ENCODE peak calls at places on chromosomes 13 and 19, in four cellular contexts. F is neural progenitor cell, V is MM.1S, H is IMR-90. P is an unnamed sample.

GRCh38 chr19:480016-480855 is 16.1 kb upstream of the MADCAM1 start:
- DNase-seq in H (no peak), F (peak), V (no peak), P (peak)

GRCh38 chr13:80547885-80548284 is 207.0 kb upstream of the SPRY2 start:
- DNase-seq in F (no peak), V (no peak), H (no peak), P (no peak)

GRCh38 chr13:33441015-33441414 is 155.5 kb upstream of the STARD13 start:
- DNase-seq in F (peak), H (peak), V (no peak), P (no peak)

GRCh38 chr19:51219307-51219706 is 5.6 kb upstream of the CD33 start:
- DNase-seq in F (no peak), V (no peak), H (no peak), P (no peak)

GRCh38 chr19:36482876-36483275 is 6.5 kb downstream of the ZNF566 start:
- DNase-seq in V (no peak), F (no peak), H (no peak), P (no peak)

GRCh38 chr13:94454906-94455305 is 24.6 kb downstream of the DCT start:
- DNase-seq in H (peak), V (no peak), F (no peak), P (no peak)

GRCh38 chr19:53849237-53849676 is 18.4 kb upstream of the MYADM start:
- DNase-seq in H (peak), V (no peak), F (no peak), P (no peak)

GRCh38 chr13:91362908-91363307 is 15.4 kb downstream of the MIR17HG start:
- DNase-seq in F (no peak), H (no peak), V (no peak), P (no peak)

GRCh38 chr19:52748336-52748950 is 13.6 kb upstream of the ZNF611 start:
- DNase-seq in F (peak), V (no peak), H (peak), P (peak)

GRCh38 chr13:59176775-59177174 is 987.0 kb downstream of the DIAPH3 start:
- DNase-seq in H (no peak), V (no peak), F (no peak), P (no peak)

GRCh38 chr13:96780105-96780504 is 214.2 kb downstream of the OXGR1 start:
- DNase-seq in F (no peak), V (no peak), H (no peak), P (no peak)

GRCh38 chr19:30132312-30133075 is 190.5 kb downstream of the URI1 start:
- DNase-seq in H (no peak), V (no peak), F (peak), P (no peak)

GRCh38 chr13:101985321-101985720 is 416.5 kb downstream of the FGF14 start:
- DNase-seq in H (no peak), V (no peak), F (no peak), P (no peak)

GRCh38 chr19:18588611-18589379 is at the start of gene REX1BD:
- DNase-seq in F (peak), V (peak), H (peak), P (peak)

GRCh38 chr19:35715981-35716734 is 1.6 kb upstream of the KMT2B start:
- DNase-seq in V (peak), F (peak), H (peak), P (no peak)

GRCh38 chr19:3210347-3211017 is 14.0 kb upstream of the CELF5 start:
- DNase-seq in F (peak), H (no peak), V (peak), P (peak)

GRCh38 chr19:768424-768823 is 17.5 kb downstream of the MISP start:
- DNase-seq in F (no peak), H (peak), V (no peak), P (no peak)

GRCh38 chr13:110915874-110916670 is 1.2 kb upstream of the ANKRD10 start:
- DNase-seq in V (no peak), H (peak), F (no peak), P (no peak)

GRCh38 chr13:113930711-113931637 is 42.9 kb downstream of the C13orf46 start:
- DNase-seq in F (no peak), H (no peak), V (peak), P (peak)

GRCh38 chr19:31274266-31274963 is 74.8 kb downstream of the TSHZ3 start:
- DNase-seq in V (no peak), H (no peak), F (no peak), P (no peak)

GRCh38 chr13:53200498-53201453 is 172.2 kb downstream of the OLFM4 start:
- DNase-seq in V (no peak), F (peak), H (peak), P (no peak)

GRCh38 chr13:66111628-66112027 is 1118.5 kb downstream of the PCDH9 start:
- DNase-seq in F (no peak), H (no peak), V (no peak), P (no peak)

GRCh38 chr19:12034610-12035009 is 869 bp downstream of the ZNF433 start:
- DNase-seq in F (peak), V (no peak), H (no peak), P (no peak)

GRCh38 chr19:50252111-50252886 is 48.9 kb downstream of the MYH14 start:
- DNase-seq in V (no peak), H (no peak), F (peak), P (no peak)

GRCh38 chr13:93547886-93548285 is 321.3 kb downstream of the GPC6 start:
- DNase-seq in F (no peak), V (no peak), H (no peak), P (no peak)

GRCh38 chr13:68984688-68985319 is 1122.8 kb upstream of the ATXN8OS start:
- DNase-seq in F (no peak), V (no peak), H (no peak), P (no peak)

GRCh38 chr13:31160857-31161582 is 684 bp downstream of the HSPH1 start:
- DNase-seq in V (peak), H (peak), F (peak), P (peak)

GRCh38 chr19:45939792-45940514 is 25.4 kb upstream of the NANOS2 start:
- DNase-seq in F (no peak), H (no peak), V (no peak), P (no peak)

GRCh38 chr13:29693297-29693945 is 97.9 kb upstream of the SLC7A1 start:
- DNase-seq in F (no peak), V (no peak), H (no peak), P (no peak)

GRCh38 chr13:82661126-82661525 is 1221.1 kb downstream of the SLITRK1 start:
- DNase-seq in H (no peak), F (no peak), V (no peak), P (no peak)

GRCh38 chr19:1065606-1066109 is 1.3 kb upstream of the ARHGAP45 start:
- DNase-seq in H (no peak), F (no peak), V (no peak), P (no peak)

DNA sequence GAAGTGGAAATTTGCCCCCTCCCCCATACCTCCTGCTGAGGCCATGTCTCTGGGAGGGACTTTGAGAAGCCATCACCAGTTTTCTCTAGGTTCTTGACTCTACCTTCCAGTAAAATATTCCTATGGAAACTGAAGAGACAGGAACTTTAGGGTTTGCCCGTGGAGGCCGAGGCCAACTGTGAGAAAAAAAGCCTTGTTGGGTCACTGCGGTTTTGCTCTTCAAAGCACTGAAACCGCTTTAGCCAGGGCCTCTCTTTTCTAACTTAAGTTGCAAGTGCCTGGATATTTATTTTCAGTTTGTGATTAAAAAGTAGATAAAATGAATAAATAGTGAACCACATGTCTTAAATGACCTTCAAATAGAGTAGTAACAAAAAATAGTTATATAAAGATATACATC is 159.7 kb upstream of the TSC22D1 start:
- DNase-seq in V (peak), H (no peak), F (no peak), P (no peak)
- H3K27ac ChIP-seq in V (no peak), H (no peak), F (no peak), P (no peak)

DNA sequence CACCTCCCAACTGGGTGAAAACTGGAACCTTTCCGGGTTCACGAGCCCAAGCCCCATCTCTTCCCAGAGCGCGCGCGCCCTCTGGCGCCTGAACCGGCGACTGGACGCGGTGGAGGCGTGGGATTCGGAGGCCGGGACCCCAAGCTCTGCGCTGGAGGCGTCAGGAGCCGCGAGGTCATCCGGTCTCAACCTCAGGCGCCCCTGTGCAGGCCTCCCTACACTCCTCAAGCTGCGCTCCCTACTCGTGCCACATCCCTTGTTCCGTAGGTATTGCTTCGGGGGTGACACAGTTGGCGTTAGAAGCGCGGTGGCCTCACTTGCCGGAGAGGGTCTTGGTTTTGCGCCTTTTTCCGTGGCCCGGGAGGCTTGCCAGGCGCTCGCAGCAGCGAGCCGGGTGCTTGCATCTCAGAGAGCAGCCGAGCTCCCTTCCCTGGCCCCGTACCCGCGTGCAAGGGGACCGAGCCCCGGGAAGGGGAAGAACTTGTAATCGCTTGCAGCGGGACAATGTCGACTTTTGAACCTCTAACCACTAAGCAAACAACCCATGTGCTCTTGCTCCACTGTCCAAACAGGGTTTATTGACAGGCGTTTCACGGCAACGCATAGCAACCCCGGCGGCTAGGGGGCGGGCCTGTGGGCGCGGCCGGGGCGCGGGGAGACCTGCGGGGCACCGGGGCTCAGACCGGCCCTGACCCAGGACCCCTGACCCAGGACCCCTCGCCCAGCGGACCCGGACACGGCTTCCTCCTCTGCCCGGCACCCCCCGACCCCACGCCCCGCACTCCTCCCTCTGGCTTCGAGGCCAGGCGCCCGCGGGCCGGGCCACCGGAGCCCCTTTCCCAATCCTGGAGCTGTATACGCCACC is 8.5 kb downstream of the CDX2 start:
- DNase-seq in V (peak), F (peak), H (no peak), P (no peak)
- H3K27ac ChIP-seq in V (no peak), F (no peak), H (no peak), P (no peak)

GRCh38 chr13:43676320-43676719 is 110.5 kb downstream of the ENOX1 start:
- DNase-seq in H (no peak), V (peak), F (no peak), P (no peak)

DNA sequence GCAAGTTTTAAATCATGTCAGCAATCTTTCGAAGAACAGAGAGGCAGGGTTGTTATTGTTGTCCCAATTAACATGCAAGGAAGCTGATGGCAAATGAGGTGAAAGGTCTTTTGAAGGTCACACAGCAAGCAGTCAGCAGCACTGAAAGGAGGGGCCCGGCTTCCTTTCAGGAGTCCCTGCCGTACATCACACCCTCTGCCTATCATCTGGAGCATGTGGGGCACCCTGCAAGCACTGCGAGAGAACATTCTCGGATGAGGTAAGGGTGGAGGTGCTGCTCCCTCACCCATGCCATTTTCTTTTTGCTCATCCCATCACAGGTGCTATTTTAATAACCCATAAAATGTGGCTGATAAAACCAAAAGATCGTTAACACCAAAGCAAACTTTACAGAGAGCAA is 111.2 kb downstream of the ENOX1 start:
- DNase-seq in F (no peak), H (no peak), V (no peak), P (no peak)
- H3K27ac ChIP-seq in F (no peak), H (no peak), V (no peak), P (no peak)

GRCh38 chr19:55597493-55597892 is 1.8 kb downstream of the FIZ1 start:
- DNase-seq in H (no peak), F (no peak), V (no peak), P (no peak)
- H3K27ac ChIP-seq in H (no peak), F (peak), V (no peak), P (no peak)

GRCh38 chr19:15977193-15977592 is 28.4 kb downstream of the OR10H4 start:
- DNase-seq in V (no peak), H (no peak), F (no peak), P (no peak)
- H3K27ac ChIP-seq in V (no peak), H (no peak), F (no peak), P (no peak)

GRCh38 chr13:51995677-51996551 is 15.3 kb downstream of the ATP7B start:
- DNase-seq in H (no peak), F (peak), V (no peak), P (no peak)
- H3K27ac ChIP-seq in H (no peak), F (no peak), V (no peak), P (no peak)

P was measured in CD4-positive, alpha-beta memory T cell.